ENCODE peak calls at places on chromosomes 11 and 22, in five cellular contexts. I is Right ventricle myocardium superior, J is skeletal muscle cell, R is GM03348, B is HT1080. F is an unnamed sample.

GRCh38 chr22:21994881-21995444 is 12.4 kb upstream of the TOP3B start:
- DNase-seq in R (no peak), B (no peak), J (no peak), I (no peak), F (no peak)

GRCh38 chr11:131246589-131247164 is 123.7 kb upstream of the NTM start:
- DNase-seq in R (peak; percentile 13), B (peak; percentile 49), J (no peak), I (peak; percentile 63), F (peak; percentile 47)

GRCh38 chr11:20336056-20336455 is 27.5 kb upstream of the HTATIP2 start:
- DNase-seq in R (no peak), J (no peak), I (no peak), B (no peak), F (no peak)

GRCh38 chr22:48263791-48264351 is 1501.4 kb downstream of the TBC1D22A start:
- DNase-seq in R (no peak), J (no peak), B (no peak), I (no peak), F (no peak)

GRCh38 chr11:103007521-103007920 is 52.0 kb upstream of the MMP13 start:
- DNase-seq in R (peak; percentile 46), I (no peak), B (no peak), J (no peak), F (no peak)

GRCh38 chr22:45092644-45093043 is 71.1 kb upstream of the NUP50 start:
- DNase-seq in B (no peak), I (no peak), R (no peak), J (no peak), F (no peak)

GRCh38 chr11:1772270-1773130 is 8.8 kb upstream of the CTSD start:
- DNase-seq in J (peak; percentile 92), B (peak; percentile 96), R (peak; percentile 96), I (peak; percentile 65), F (peak; percentile 55)

GRCh38 chr11:78156081-78156844 is 16.8 kb upstream of the ALG8 start:
- DNase-seq in B (no peak), I (no peak), R (no peak), J (no peak), F (no peak)

GRCh38 chr22:40819741-40820140 is 595 bp upstream of the SLC25A17 start:
- DNase-seq in J (no peak), I (no peak), R (peak; percentile 43), B (no peak), F (no peak)

GRCh38 chr11:116413861-116414260 is 358.9 kb downstream of the BUD13 start:
- DNase-seq in J (no peak), B (no peak), R (no peak), I (no peak), F (no peak)

GRCh38 chr11:18100926-18101656 is 4.8 kb downstream of the SAAL1 start:
- DNase-seq in J (no peak), B (no peak), R (no peak), I (no peak), F (no peak)

GRCh38 chr11:9601041-9601875 is 27.8 kb downstream of the WEE1 start:
- DNase-seq in R (peak; percentile 44), B (peak; percentile 96), I (peak; percentile 48), J (peak; percentile 42), F (no peak)

GRCh38 chr22:43625242-43625641 is 186.9 kb downstream of the EFCAB6 start:
- DNase-seq in J (no peak), R (no peak), B (peak; percentile 63), I (no peak), F (no peak)

GRCh38 chr11:134599180-134599810 is 187.3 kb upstream of the B3GAT1 start:
- DNase-seq in J (no peak), I (no peak), R (no peak), B (no peak), F (no peak)

GRCh38 chr11:79236541-79236971 is 204.3 kb downstream of the TENM4 start:
- DNase-seq in J (peak; percentile 97), I (no peak), R (peak; percentile 84), B (peak; percentile 40), F (peak; percentile 28)

GRCh38 chr11:31810779-31811647 is at the start of gene PAX6:
- DNase-seq in B (peak; percentile 8), R (peak; percentile 86), I (peak; percentile 65), J (no peak), F (no peak)

GRCh38 chr11:7638710-7639642 is 34.3 kb downstream of the CYB5R2 start:
- DNase-seq in J (no peak), I (peak; percentile 58), R (no peak), B (no peak), F (peak; percentile 51)

F was measured in left ventricle myocardium superior.